ENCODE peak calls at places on chromosome 21, in five cellular contexts. I, Y, E, Z and A are unnamed samples.

GRCh38 chr21:43361493-43362296 is 65.2 kb downstream of the SIK1 start:
- DNase-seq in I (no peak), Y (no peak), Z (no peak), E (peak), A (no peak)

GRCh38 chr21:26394341-26394740 is 178.7 kb downstream of the CYYR1 start:
- DNase-seq in Y (no peak), I (no peak), Z (no peak), E (no peak), A (no peak)

GRCh38 chr21:31195334-31196015 is 148.6 kb downstream of the TIAM1 start:
- DNase-seq in Z (no peak), E (peak), I (no peak), Y (no peak), A (no peak)

GRCh38 chr21:18164933-18165332 is 79.7 kb upstream of the CHODL start:
- DNase-seq in I (no peak), E (no peak), Z (no peak), Y (no peak), A (no peak)

GRCh38 chr21:14826630-14827029 is 238.2 kb downstream of the NRIP1 start:
- DNase-seq in E (peak), Y (no peak), I (no peak), Z (no peak), A (no peak)

GRCh38 chr21:14688412-14688811 is 142.3 kb upstream of the SAMSN1 start:
- DNase-seq in Y (no peak), E (peak), Z (no peak), I (no peak), A (no peak)

GRCh38 chr21:26715116-26715515 is 130.1 kb downstream of the ADAMTS1 start:
- DNase-seq in Y (no peak), E (no peak), I (no peak), Z (no peak), A (no peak)

GRCh38 chr21:26572668-26573381 is at the start of gene CYYR1:
- DNase-seq in Y (peak), Z (no peak), E (no peak), I (no peak), A (no peak)

GRCh38 chr21:27077501-27077900 is 110.6 kb upstream of the ADAMTS5 start:
- DNase-seq in Z (no peak), Y (no peak), I (no peak), E (no peak), A (no peak)

GRCh38 chr21:43859747-43860214 is 5.2 kb upstream of the AGPAT3 start:
- DNase-seq in Z (no peak), E (no peak), I (no peak), Y (no peak), A (no peak)

GRCh38 chr21:43800124-43800523 is 10.7 kb downstream of the RRP1 start:
- DNase-seq in Y (no peak), E (no peak), Z (no peak), I (no peak), A (no peak)

GRCh38 chr21:43340491-43341348 is 86.2 kb downstream of the SIK1 start:
- DNase-seq in Y (no peak), I (no peak), E (no peak), Z (no peak), A (no peak)

GRCh38 chr21:42654179-42654912 is 925 bp downstream of the PDE9A start:
- DNase-seq in I (no peak), Z (peak), Y (peak), E (no peak), A (peak)

GRCh38 chr21:43600642-43601397 is 58.5 kb downstream of the HSF2BP start:
- DNase-seq in I (no peak), E (no peak), Z (no peak), Y (peak), A (no peak)

GRCh38 chr21:43331962-43332458 is 94.9 kb downstream of the SIK1 start:
- DNase-seq in E (no peak), Y (no peak), I (no peak), Z (no peak), A (no peak)

GRCh38 chr21:41830764-41831452 is 48.2 kb downstream of the PRDM15 start:
- DNase-seq in Z (no peak), Y (no peak), I (no peak), E (no peak), A (no peak)

GRCh38 chr21:17793675-17794123 is 25.5 kb downstream of the C21orf91 start:
- DNase-seq in I (no peak), E (no peak), Z (no peak), Y (peak), A (no peak)

GRCh38 chr21:16838330-16838729 is 674.5 kb upstream of the CXADR start:
- DNase-seq in Y (no peak), Z (no peak), E (no peak), I (no peak), A (no peak)

GRCh38 chr21:25375675-25376074 is 231.6 kb downstream of the MRPL39 start:
- DNase-seq in Z (no peak), I (no peak), E (no peak), Y (no peak), A (no peak)

GRCh38 chr21:25273945-25274344 is 333.3 kb downstream of the MRPL39 start:
- DNase-seq in E (no peak), Z (no peak), Y (no peak), I (no peak), A (no peak)

GRCh38 chr21:43362306-43362927 is 64.5 kb downstream of the SIK1 start:
- DNase-seq in Y (peak), E (no peak), Z (no peak), I (no peak), A (no peak)

GRCh38 chr21:41957991-41958766 is 4.4 kb upstream of the C2CD2 start:
- DNase-seq in I (peak), E (no peak), Y (no peak), Z (peak), A (no peak)

GRCh38 chr21:26732442-26733221 is 112.6 kb downstream of the ADAMTS1 start:
- DNase-seq in Z (peak), Y (peak), E (no peak), I (no peak), A (peak)

GRCh38 chr21:43811262-43812105 is 22.1 kb downstream of the RRP1 start:
- DNase-seq in I (no peak), Z (no peak), E (no peak), Y (no peak), A (no peak)

GRCh38 chr21:43598416-43599120 is 60.7 kb downstream of the HSF2BP start:
- DNase-seq in E (no peak), Z (no peak), Y (no peak), I (no peak), A (no peak)

GRCh38 chr21:16752109-16752508 is 760.7 kb upstream of the CXADR start:
- DNase-seq in Y (no peak), Z (no peak), E (no peak), I (no peak), A (no peak)

GRCh38 chr21:42439284-42440186 is 35.8 kb downstream of the UBASH3A start:
- DNase-seq in I (no peak), Y (no peak), Z (no peak), E (no peak), A (no peak)

GRCh38 chr21:15967661-15968060 is 237.9 kb downstream of the USP25 start:
- DNase-seq in Y (no peak), I (no peak), E (no peak), Z (no peak), A (no peak)

GRCh38 chr21:42456457-42456856 is 39.6 kb downstream of the RSPH1 start:
- DNase-seq in I (no peak), Y (no peak), Z (no peak), E (no peak), A (no peak)

GRCh38 chr21:37797403-37797802 is 118.9 kb downstream of the KCNJ6 start:
- DNase-seq in E (no peak), Z (no peak), I (no peak), Y (no peak), A (no peak)

GRCh38 chr21:37790905-37791304 is 125.4 kb downstream of the KCNJ6 start:
- DNase-seq in Y (no peak), Z (no peak), I (no peak), E (no peak), A (no peak)

GRCh38 chr21:37796011-37796410 is 120.2 kb downstream of the KCNJ6 start:
- DNase-seq in I (no peak), Y (no peak), E (no peak), Z (no peak), A (no peak)

GRCh38 chr21:37792046-37792445 is 124.2 kb downstream of the KCNJ6 start:
- DNase-seq in Y (no peak), Z (no peak), I (no peak), E (no peak), A (no peak)

GRCh38 chr21:37793660-37794059 is 122.6 kb downstream of the KCNJ6 start:
- DNase-seq in E (no peak), Z (no peak), Y (no peak), I (no peak), A (no peak)
- TF ChIP-seq FOXM1 in E (no peak), Z (no peak), Y (no peak), I (no peak), A (no peak)

DNA sequence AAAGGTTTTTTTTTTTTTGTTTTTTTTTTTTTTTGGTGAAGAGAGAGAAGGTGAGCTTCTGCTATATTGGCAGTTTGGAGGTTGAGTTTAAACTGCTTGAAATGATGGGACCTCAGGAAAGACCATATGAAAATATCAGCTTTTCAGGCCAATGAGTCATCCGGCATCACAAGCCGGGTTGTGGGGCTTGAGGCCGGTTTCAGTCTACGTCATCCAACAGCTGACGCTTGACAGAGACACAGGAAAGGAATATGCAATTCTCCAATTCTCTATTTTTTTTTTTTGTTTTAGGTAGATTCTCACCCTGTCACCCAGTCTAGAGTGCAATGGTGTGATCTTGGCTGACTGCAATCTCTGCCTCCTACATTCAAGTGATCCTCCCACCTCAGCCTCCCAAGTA is 52.4 kb downstream of the KCNJ6 start:
- DNase-seq in I (no peak), E (no peak), Y (no peak), Z (no peak), A (no peak)
- TF ChIP-seq FOXM1 in I (no peak), E (no peak), Y (no peak), Z (no peak), A (no peak)

GRCh38 chr21:45384656-45385548 is 20.1 kb upstream of the COL18A1 start:
- DNase-seq in Z (no peak), I (no peak), E (no peak), Y (no peak), A (no peak)
- TF ChIP-seq FOXM1 in Z (no peak), I (no peak), E (no peak), Y (no peak), A (no peak)

DNA sequence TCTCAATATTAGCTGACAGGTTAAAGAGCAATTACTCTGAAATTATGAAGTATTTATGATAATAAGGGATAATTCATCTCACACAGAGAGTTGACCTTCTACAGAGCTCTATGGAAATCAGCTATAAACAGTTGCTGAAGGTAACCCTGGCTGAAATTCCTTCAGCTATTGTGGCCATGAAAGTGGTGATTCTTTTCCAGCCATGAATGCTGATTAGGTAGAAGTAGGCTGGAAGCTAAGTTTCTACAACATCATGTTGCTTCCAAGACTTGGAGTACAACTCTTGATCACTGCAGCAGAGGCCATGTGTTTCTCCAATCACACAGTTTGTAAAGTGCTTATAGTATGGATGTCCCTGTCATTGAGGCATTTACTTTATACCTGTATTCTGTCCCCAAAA is 2128.9 kb downstream of the MRPL39 start:
- DNase-seq in Z (no peak), I (no peak), Y (no peak), E (no peak), A (no peak)
- TF ChIP-seq FOXM1 in Z (no peak), I (no peak), Y (no peak), E (no peak), A (no peak)

DNA sequence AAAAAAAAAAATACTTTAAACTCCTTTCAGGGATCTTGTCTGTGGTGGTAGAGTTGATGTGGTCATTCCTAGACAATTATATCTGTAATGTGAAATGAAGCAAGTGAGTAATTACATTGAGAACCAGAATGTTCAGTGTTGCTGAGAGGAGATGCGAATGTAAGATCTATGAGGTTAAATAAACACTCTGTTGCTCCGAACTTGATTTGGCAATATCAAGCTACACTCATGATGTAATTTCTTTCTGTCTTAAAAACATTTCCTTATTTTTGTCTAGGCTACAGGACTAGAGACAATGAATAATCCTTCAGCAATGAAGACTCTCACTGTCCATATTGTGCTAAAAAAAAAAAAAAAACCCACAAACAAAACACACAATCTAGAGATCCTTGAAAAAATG is 63.1 kb upstream of the IGSF5 start:
- DNase-seq in E (no peak), Z (no peak), Y (no peak), I (no peak), A (no peak)
- TF ChIP-seq FOXM1 in E (no peak), Z (no peak), Y (no peak), I (no peak), A (no peak)

GRCh38 chr21:34531399-34531798 is 19.4 kb upstream of the KCNE1 start:
- DNase-seq in I (no peak), E (no peak), Y (no peak), Z (no peak), A (no peak)
- TF ChIP-seq FOXM1 in I (no peak), E (no peak), Y (no peak), Z (no peak), A (no peak)

DNA sequence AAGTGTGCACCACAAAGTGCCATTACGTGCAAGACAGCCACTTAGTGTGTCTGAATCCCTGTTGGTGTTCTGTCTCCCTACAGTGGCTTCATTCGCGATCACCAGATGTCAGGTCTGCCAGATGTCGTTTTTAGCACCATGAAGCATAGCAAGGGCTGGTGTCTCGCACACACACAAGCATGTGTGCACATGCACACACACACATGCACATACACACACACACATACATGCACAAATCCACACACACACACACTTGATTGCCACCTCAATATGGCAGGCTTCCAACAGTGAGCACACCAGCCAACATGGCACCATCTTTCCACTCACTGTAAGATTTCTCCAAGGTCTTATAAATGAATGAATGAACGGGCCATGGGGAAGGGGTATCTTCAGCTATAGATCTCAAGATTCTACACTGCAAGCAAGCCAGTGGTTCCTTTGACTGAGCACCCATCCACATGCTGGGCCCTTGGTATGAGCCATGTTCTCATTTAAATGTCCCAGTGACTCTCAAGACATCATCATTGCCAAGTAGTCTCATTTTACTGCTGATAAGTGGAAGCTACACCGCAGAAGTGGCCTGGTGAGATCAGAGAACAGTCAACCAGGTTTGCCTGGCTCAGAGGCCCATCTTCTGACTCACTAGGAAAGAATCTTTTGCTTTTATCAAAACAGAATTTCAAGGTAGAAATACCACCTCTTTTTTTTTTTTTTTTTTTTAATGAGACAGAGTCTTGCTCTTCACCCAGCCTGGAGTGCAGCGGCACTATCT is 84.9 kb downstream of the SIM2 start:
- DNase-seq in Y (no peak), E (no peak), I (no peak), Z (peak), A (no peak)
- TF ChIP-seq FOXM1 in Y (no peak), E (no peak), I (no peak), Z (no peak), A (no peak)

GRCh38 chr21:34126691-34127090 is 53.3 kb downstream of the MRPS6 start:
- DNase-seq in Y (no peak), I (no peak), E (no peak), Z (no peak), A (no peak)

GRCh38 chr21:34128674-34129038 is 55.3 kb downstream of the MRPS6 start:
- DNase-seq in I (no peak), Z (no peak), E (no peak), Y (no peak), A (no peak)

GRCh38 chr21:34123609-34124008 is 50.2 kb downstream of the MRPS6 start:
- DNase-seq in I (no peak), Y (no peak), E (no peak), Z (no peak), A (no peak)

GRCh38 chr21:34128124-34128523 is 54.7 kb downstream of the MRPS6 start:
- DNase-seq in E (no peak), Y (no peak), I (no peak), Z (no peak), A (no peak)

DNA sequence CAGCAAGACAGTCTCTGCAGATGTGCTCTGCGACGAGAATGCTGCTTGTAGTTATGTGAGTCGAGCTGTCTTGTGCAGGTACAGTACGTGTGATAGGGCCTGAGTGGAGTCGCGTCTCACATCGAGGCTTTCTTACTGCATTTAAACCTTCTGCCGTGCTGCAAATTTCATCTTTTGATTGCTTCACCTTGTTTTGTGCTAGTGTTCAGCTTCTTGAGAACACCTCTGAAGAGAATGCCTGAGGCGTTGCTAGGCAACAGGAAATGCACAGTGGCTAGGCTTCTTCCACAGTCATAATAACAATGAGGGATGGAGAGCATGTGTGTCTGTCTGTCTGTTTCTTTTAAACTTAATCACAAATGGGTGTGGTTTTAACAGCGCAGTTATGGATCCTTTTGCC is 52.9 kb downstream of the MRPS6 start:
- DNase-seq in Y (no peak), E (no peak), I (no peak), Z (no peak), A (no peak)
- TF ChIP-seq FOXM1 in Y (no peak), E (no peak), I (no peak), Z (no peak), A (no peak)

GRCh38 chr21:29991624-29992023 is 51.8 kb upstream of the GRIK1 start:
- DNase-seq in E (no peak), I (no peak), Z (no peak), Y (no peak), A (no peak)
- TF ChIP-seq FOXM1 in E (no peak), I (no peak), Z (no peak), Y (no peak), A (no peak)

GRCh38 chr21:40706806-40707205 is 140.2 kb downstream of the DSCAM start:
- DNase-seq in E (no peak), I (no peak), Y (no peak), Z (no peak), A (no peak)
- TF ChIP-seq FOXM1 in E (no peak), I (no peak), Y (no peak), Z (no peak), A (no peak)